ENCODE peak calls at places on chromosomes 6 and 20, in nine cellular contexts. O is SK-N-SH, F is mammary epithelial cell, I is GM23338, P is DND-41, Y is astrocyte, B is RWPE2, X is brain microvascular endothelial cell, M is kidney. N is an unnamed sample. For H3K36me3, the result is how much of the 10 kb centered on the place peaks cover.

GRCh38 chr6:169752074-169752623 is 727 bp downstream of the ERMARD start:
- DNase-seq in O (peak), F (no peak), I (peak), P (peak), Y (no peak), B (no peak), X (no peak), M (no peak), N (no peak)

GRCh38 chr6:57221191-57221935 is 744 bp downstream of the RAB23 start:
- DNase-seq in O (peak), F (peak), I (peak), P (peak), Y (peak), B (peak), X (peak), M (peak), N (peak)

GRCh38 chr6:43873806-43874714 is 104.0 kb downstream of the VEGFA start:
- DNase-seq in O (no peak), F (no peak), I (no peak), P (no peak), Y (no peak), B (no peak), X (no peak), M (no peak), N (no peak)

GRCh38 chr6:88910922-88911778 is 52.3 kb downstream of the RNGTT start:
- DNase-seq in O (no peak), F (no peak), I (no peak), P (no peak), Y (peak), B (no peak), X (no peak), M (no peak), N (no peak)

GRCh38 chr20:17641520-17641964 is 40.5 kb downstream of the RRBP1 start:
- DNase-seq in O (no peak), F (no peak), I (no peak), P (no peak), Y (no peak), B (no peak), X (no peak), M (peak), N (no peak)

GRCh38 chr20:46552460-46553420 is 2.3 kb upstream of the OCSTAMP start:
- DNase-seq in O (no peak), F (no peak), I (no peak), P (peak), Y (no peak), B (no peak), X (no peak), M (no peak), N (no peak)

GRCh38 chr6:107318100-107318736 is 141.1 kb downstream of the PDSS2 start:
- DNase-seq in O (peak), F (peak), I (peak), P (peak), Y (peak), B (no peak), X (peak), M (no peak), N (no peak)

GRCh38 chr6:3385660-3386151 is 71.1 kb downstream of the SLC22A23 start:
- DNase-seq in O (no peak), F (no peak), I (no peak), P (no peak), Y (peak), B (no peak), X (no peak), M (no peak), N (peak)

DNA sequence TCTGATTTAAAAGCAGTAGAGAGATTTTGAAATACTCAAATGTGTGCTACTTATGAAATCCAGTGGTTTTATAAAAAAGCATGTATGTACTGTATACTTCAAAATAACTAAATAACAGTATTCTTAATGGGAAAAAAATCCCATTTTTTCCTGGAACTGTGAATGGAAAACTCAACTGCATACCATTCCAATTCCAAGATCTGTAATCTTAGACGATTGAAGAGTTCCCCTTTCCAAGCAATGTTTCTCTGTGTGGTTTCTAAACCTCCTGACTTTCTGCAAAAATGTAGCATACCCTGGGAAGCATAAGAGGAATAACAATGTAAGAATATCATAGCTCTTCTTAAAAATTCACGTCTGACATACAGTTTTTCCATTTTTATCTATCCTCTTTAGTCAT is 40.3 kb upstream of the HIVEP2 start:
- DNase-seq in O (no peak), F (no peak), I (no peak), P (no peak), Y (peak), B (no peak), X (no peak), M (no peak), N (no peak)
- H3K4me3 ChIP-seq in O (no peak), F (no peak), I (no peak), P (no peak), Y (no peak), B (no peak), X (no peak), M (no peak), N (no peak)

GRCh38 chr20:49078310-49078709 is 32.2 kb downstream of the CSE1L start:
- DNase-seq in O (no peak), F (no peak), I (no peak), P (no peak), Y (no peak), B (no peak), X (no peak), M (no peak), N (no peak)
- H3K36me3 ChIP-seq in O (under half), F (half or more), I (half or more), P (half or more), Y (half or more), B (half or more), X (under half), M (under half), N (under half)

GRCh38 chr6:46777476-46778346 is 15.5 kb upstream of the MEP1A start:
- DNase-seq in O (no peak), F (no peak), I (no peak), P (no peak), Y (no peak), B (no peak), X (no peak), M (no peak), N (no peak)

GRCh38 chr6:46776070-46776752 is 17.0 kb upstream of the MEP1A start:
- DNase-seq in O (no peak), F (no peak), I (no peak), P (no peak), Y (no peak), B (no peak), X (no peak), M (no peak), N (no peak)

GRCh38 chr6:46784535-46784934 is 8.7 kb upstream of the MEP1A start:
- DNase-seq in O (no peak), F (no peak), I (no peak), P (no peak), Y (no peak), B (no peak), X (no peak), M (no peak), N (no peak)

GRCh38 chr6:46781478-46782378 is 11.5 kb upstream of the MEP1A start:
- DNase-seq in O (peak), F (peak), I (peak), P (peak), Y (peak), B (no peak), X (peak), M (no peak), N (no peak)
- TF ChIP-seq CTCF in O (peak), F (peak), I (peak), P (peak), Y (peak), B (peak), X (peak), M (peak), N (no peak)

DNA sequence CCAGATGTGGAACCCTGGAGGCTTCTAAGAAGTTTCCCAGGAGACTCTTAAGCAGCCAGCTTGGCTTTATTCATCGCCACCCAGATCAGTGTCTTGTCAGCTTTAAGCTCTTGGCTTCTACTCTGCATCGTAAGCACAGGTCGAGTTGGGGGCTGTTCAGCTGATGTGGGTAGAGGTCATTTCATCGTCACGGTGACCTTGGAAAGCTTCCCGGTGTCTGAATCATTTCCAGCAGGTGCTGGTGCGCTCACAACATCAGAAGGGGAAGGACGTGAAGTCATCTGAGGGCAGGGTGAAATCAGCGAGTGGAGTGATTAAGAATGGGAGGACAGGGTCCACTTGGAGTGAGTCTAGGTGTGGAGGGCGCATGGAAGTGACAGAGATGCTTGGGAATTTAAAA is 112.6 kb downstream of the SASH1 start:
- DNase-seq in O (no peak), F (no peak), I (no peak), P (no peak), Y (peak), B (no peak), X (peak), M (no peak), N (no peak)
- H3K4me3 ChIP-seq in O (no peak), F (no peak), I (no peak), P (no peak), Y (no peak), B (no peak), X (no peak), M (no peak), N (no peak)

N was measured in breast epithelium.